ENCODE peak calls at places on chromosome 9, in five cellular contexts. K, P, F, A and L are unnamed samples.

GRCh38 chr9:119282476-119283117 is 86.6 kb downstream of the BRINP1 start:
- DNase-seq in K (no peak), P (no peak), F (no peak), A (no peak), L (no peak)

GRCh38 chr9:17401858-17402257 is 177.0 kb upstream of the SH3GL2 start:
- DNase-seq in K (no peak), P (no peak), F (no peak), A (no peak), L (no peak)

GRCh38 chr9:90340421-90340820 is 302.2 kb downstream of the DIRAS2 start:
- DNase-seq in K (no peak), P (peak), F (no peak), A (no peak), L (no peak)

GRCh38 chr9:133995012-133995896 is 3.1 kb upstream of the VAV2 start:
- DNase-seq in K (no peak), P (peak), F (no peak), A (peak), L (no peak)

GRCh38 chr9:111232997-111233790 is 96.8 kb downstream of the OR2K2 start:
- DNase-seq in K (no peak), P (no peak), F (no peak), A (peak), L (no peak)

GRCh38 chr9:136527721-136528710 is 17.8 kb downstream of the NOTCH1 start:
- DNase-seq in K (no peak), P (no peak), F (no peak), A (no peak), L (no peak)

GRCh38 chr9:134558124-134558805 is 83.3 kb upstream of the COL5A1 start:
- DNase-seq in K (no peak), P (no peak), F (no peak), A (no peak), L (no peak)

GRCh38 chr9:133002147-133003070 is 23.9 kb downstream of the GFI1B start:
- DNase-seq in K (no peak), P (no peak), F (no peak), A (no peak), L (no peak)